ENCODE peak calls at places on chromosomes 12 and 14, in four cellular contexts. One of them, this sample, is unnamed.

GRCh38 chr12:100528471-100529139 is 44.9 kb upstream of the GAS2L3 start:
- DNase-seq in sigmoid colon: no peak
- DNase-seq in Caco-2: no peak
- DNase-seq in omental fat pad: no peak
- DNase-seq in this sample: no peak

GRCh38 chr14:81211844-81212243 is 8.9 kb downstream of the GTF2A1 start:
- DNase-seq in sigmoid colon: no peak
- DNase-seq in Caco-2: peak
- DNase-seq in omental fat pad: no peak
- DNase-seq in this sample: no peak

GRCh38 chr14:91830777-91831176 is 36.6 kb downstream of the TC2N start:
- DNase-seq in sigmoid colon: no peak
- DNase-seq in Caco-2: no peak
- DNase-seq in omental fat pad: no peak
- DNase-seq in this sample: no peak

GRCh38 chr14:76987956-76988520 is 40.5 kb downstream of the IRF2BPL start:
- DNase-seq in sigmoid colon: no peak
- DNase-seq in Caco-2: no peak
- DNase-seq in omental fat pad: no peak
- DNase-seq in this sample: no peak

GRCh38 chr12:48980389-48980952 is 2.3 kb downstream of the WNT1 start:
- DNase-seq in sigmoid colon: no peak
- DNase-seq in Caco-2: peak
- DNase-seq in omental fat pad: no peak
- DNase-seq in this sample: no peak

GRCh38 chr14:101198398-101199027 is 295.0 kb upstream of the RTL1 start:
- DNase-seq in sigmoid colon: peak
- DNase-seq in Caco-2: no peak
- DNase-seq in omental fat pad: peak
- DNase-seq in this sample: no peak

GRCh38 chr12:3199551-3200031 is 122.4 kb downstream of the TSPAN9 start:
- DNase-seq in sigmoid colon: no peak
- DNase-seq in Caco-2: peak
- DNase-seq in omental fat pad: no peak
- DNase-seq in this sample: peak

GRCh38 chr14:85536835-85537195 is 6.9 kb downstream of the FLRT2 start:
- DNase-seq in sigmoid colon: no peak
- DNase-seq in Caco-2: no peak
- DNase-seq in omental fat pad: no peak
- DNase-seq in this sample: no peak

GRCh38 chr14:105385698-105386365 is 12.5 kb upstream of the TEX22 start:
- DNase-seq in sigmoid colon: no peak
- DNase-seq in Caco-2: no peak
- DNase-seq in omental fat pad: no peak
- DNase-seq in this sample: no peak

GRCh38 chr14:75486317-75486716 is 36.0 kb upstream of the BATF start:
- DNase-seq in sigmoid colon: no peak
- DNase-seq in Caco-2: no peak
- DNase-seq in omental fat pad: no peak
- DNase-seq in this sample: no peak

GRCh38 chr12:21819236-21819635 is 44.7 kb upstream of the KCNJ8 start:
- DNase-seq in sigmoid colon: no peak
- DNase-seq in Caco-2: peak
- DNase-seq in omental fat pad: no peak
- DNase-seq in this sample: no peak

GRCh38 chr14:74566174-74567125 is 45.6 kb downstream of the LTBP2 start:
- DNase-seq in sigmoid colon: no peak
- DNase-seq in Caco-2: no peak
- DNase-seq in omental fat pad: no peak
- DNase-seq in this sample: no peak

GRCh38 chr12:47577213-47577612 is 128.6 kb downstream of the RPAP3 start:
- DNase-seq in sigmoid colon: no peak
- DNase-seq in Caco-2: no peak
- DNase-seq in omental fat pad: no peak
- DNase-seq in this sample: no peak

GRCh38 chr12:42145552-42146215 is 1.0 kb upstream of the GXYLT1 start:
- DNase-seq in sigmoid colon: no peak
- DNase-seq in Caco-2: peak
- DNase-seq in omental fat pad: no peak
- DNase-seq in this sample: no peak

GRCh38 chr14:63726499-63726898 is 1.4 kb downstream of the SGPP1 start:
- DNase-seq in sigmoid colon: no peak
- DNase-seq in Caco-2: no peak
- DNase-seq in omental fat pad: no peak
- DNase-seq in this sample: no peak

GRCh38 chr12:95066091-95066855 is 7.1 kb downstream of the NR2C1 start:
- DNase-seq in sigmoid colon: no peak
- DNase-seq in Caco-2: no peak
- DNase-seq in omental fat pad: no peak
- DNase-seq in this sample: no peak

GRCh38 chr12:22626429-22626828 is 1.5 kb downstream of the ETNK1 start:
- DNase-seq in sigmoid colon: no peak
- DNase-seq in Caco-2: no peak
- DNase-seq in omental fat pad: no peak
- DNase-seq in this sample: no peak

GRCh38 chr14:37641117-37641516 is 45.7 kb downstream of the TTC6 start:
- DNase-seq in sigmoid colon: no peak
- DNase-seq in Caco-2: no peak
- DNase-seq in omental fat pad: no peak
- DNase-seq in this sample: no peak

GRCh38 chr12:132167610-132168310 is 23.5 kb downstream of the NOC4L start:
- DNase-seq in sigmoid colon: no peak
- DNase-seq in Caco-2: no peak
- DNase-seq in omental fat pad: no peak
- DNase-seq in this sample: peak

GRCh38 chr14:68501171-68501570 is 291.7 kb downstream of the ZFP36L1 start:
- DNase-seq in sigmoid colon: no peak
- DNase-seq in Caco-2: no peak
- DNase-seq in omental fat pad: no peak
- DNase-seq in this sample: no peak

GRCh38 chr12:92363295-92364146 is 217.9 kb upstream of the BTG1 start:
- DNase-seq in sigmoid colon: peak
- DNase-seq in Caco-2: no peak
- DNase-seq in omental fat pad: no peak
- DNase-seq in this sample: peak

GRCh38 chr14:68143341-68143807 is 323.8 kb downstream of the RAD51B start:
- DNase-seq in sigmoid colon: peak
- DNase-seq in Caco-2: no peak
- DNase-seq in omental fat pad: peak
- DNase-seq in this sample: no peak

GRCh38 chr14:62168564-62169155 is 406.4 kb downstream of the SNAPC1 start:
- DNase-seq in sigmoid colon: no peak
- DNase-seq in Caco-2: no peak
- DNase-seq in omental fat pad: no peak
- DNase-seq in this sample: no peak
- TF ChIP-seq CTCF in sigmoid colon: no peak
- TF ChIP-seq CTCF in Caco-2: no peak
- TF ChIP-seq CTCF in omental fat pad: no peak
- TF ChIP-seq CTCF in this sample: no peak

GRCh38 chr14:61599959-61600358 is 95.4 kb upstream of the HIF1A start:
- DNase-seq in sigmoid colon: no peak
- DNase-seq in Caco-2: no peak
- DNase-seq in omental fat pad: no peak
- DNase-seq in this sample: no peak
- TF ChIP-seq CTCF in sigmoid colon: no peak
- TF ChIP-seq CTCF in Caco-2: no peak
- TF ChIP-seq CTCF in omental fat pad: no peak
- TF ChIP-seq CTCF in this sample: no peak

DNA sequence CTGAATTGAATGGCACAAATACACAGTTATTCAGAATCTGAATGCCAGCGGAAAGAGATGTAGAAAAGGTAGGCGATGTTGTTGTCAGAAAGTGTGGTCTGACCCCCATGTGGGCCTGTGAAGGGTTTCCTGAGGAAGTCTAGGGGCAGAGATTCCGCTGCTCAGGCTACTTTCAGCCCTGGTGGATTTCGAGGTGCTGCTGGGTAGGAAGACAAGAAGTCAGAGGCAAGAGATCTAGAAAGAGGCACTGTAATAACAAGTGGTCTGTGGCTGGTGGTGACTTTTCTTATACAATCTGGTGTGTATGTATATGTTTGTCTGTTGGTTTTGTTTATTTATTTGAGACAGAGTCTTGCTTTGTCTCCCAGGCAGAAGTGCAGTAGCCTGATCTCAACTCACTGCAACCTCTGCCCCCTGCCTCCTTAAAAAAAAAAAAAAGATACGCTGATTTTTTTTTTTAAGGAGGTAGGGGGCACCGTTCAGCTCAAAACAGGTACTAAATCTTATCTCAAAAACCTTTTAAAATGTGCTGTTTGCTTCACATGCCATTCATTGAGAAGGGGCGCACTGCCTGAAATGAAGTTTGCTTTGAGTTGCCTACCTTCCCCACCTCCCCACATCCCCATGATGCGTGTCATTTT is 27.1 kb upstream of the MANSC4 start:
- DNase-seq in sigmoid colon: no peak
- DNase-seq in Caco-2: no peak
- DNase-seq in omental fat pad: no peak
- DNase-seq in this sample: no peak
- TF ChIP-seq CTCF in sigmoid colon: no peak
- TF ChIP-seq CTCF in Caco-2: no peak
- TF ChIP-seq CTCF in omental fat pad: no peak
- TF ChIP-seq CTCF in this sample: no peak

GRCh38 chr12:128856035-128856790 is 2.9 kb downstream of the GLT1D1 start:
- DNase-seq in sigmoid colon: peak
- DNase-seq in Caco-2: no peak
- DNase-seq in omental fat pad: no peak
- DNase-seq in this sample: no peak
- TF ChIP-seq CTCF in sigmoid colon: no peak
- TF ChIP-seq CTCF in Caco-2: no peak
- TF ChIP-seq CTCF in omental fat pad: no peak
- TF ChIP-seq CTCF in this sample: no peak